ENCODE peak calls at places on chromosome 4, in six cellular contexts. F is psoas muscle; U is AG04449; A is CD8-positive, alpha-beta T cell; N is neural progenitor cell; L is fibroblast of lung. B is an unnamed sample.

GRCh38 chr4:41512139-41512538 is 25.8 kb upstream of the LIMCH1 start:
- DNase-seq in U (no peak), F (no peak), A (no peak), N (no peak), L (no peak), B (no peak)

GRCh38 chr4:95985051-95985450 is 145.2 kb downstream of the PDHA2 start:
- DNase-seq in N (no peak), A (no peak), L (no peak), U (no peak), F (no peak), B (no peak)

GRCh38 chr4:74178798-74179197 is 20.9 kb downstream of the MTHFD2L start:
- DNase-seq in L (no peak), N (no peak), U (no peak), A (no peak), F (no peak), B (no peak)

GRCh38 chr4:178612725-178613124 is 1170.5 kb upstream of the AGA start:
- DNase-seq in N (no peak), F (no peak), A (no peak), U (no peak), L (no peak), B (no peak)

GRCh38 chr4:85515701-85516100 is 40.8 kb downstream of the ARHGAP24 start:
- DNase-seq in F (no peak), N (no peak), U (no peak), A (no peak), L (no peak), B (no peak)

GRCh38 chr4:99915449-99915848 is 21.2 kb upstream of the LAMTOR3 start:
- DNase-seq in U (no peak), A (no peak), L (no peak), N (no peak), F (no peak), B (no peak)

GRCh38 chr4:48575964-48576363 is 85.9 kb downstream of the ZAR1 start:
- DNase-seq in A (no peak), L (peak; percentile 70), F (no peak), N (no peak), U (no peak), B (no peak)

GRCh38 chr4:188714907-188715306 is 575.7 kb downstream of the TRIML1 start:
- DNase-seq in L (peak; percentile 20), F (no peak), N (no peak), U (peak; percentile 80), A (no peak), B (peak; percentile 48)

GRCh38 chr4:168724960-168725359 is 228.1 kb downstream of the PALLD start:
- DNase-seq in L (peak; percentile 85), F (no peak), N (peak; percentile 40), U (no peak), A (no peak), B (no peak)

GRCh38 chr4:139576219-139576618 is 20.2 kb upstream of the SETD7 start:
- DNase-seq in A (no peak), F (no peak), U (no peak), N (no peak), L (peak; percentile 84), B (no peak)

GRCh38 chr4:124753941-124754581 is 41.5 kb upstream of the ANKRD50 start:
- DNase-seq in N (no peak), F (no peak), A (no peak), U (no peak), L (no peak), B (no peak)

GRCh38 chr4:124748965-124749364 is 36.4 kb upstream of the ANKRD50 start:
- DNase-seq in N (no peak), A (no peak), F (no peak), U (no peak), L (no peak), B (no peak)

GRCh38 chr4:124757121-124757520 is 44.6 kb upstream of the ANKRD50 start:
- DNase-seq in U (peak; percentile 7), N (no peak), F (no peak), L (peak; percentile 19), A (no peak), B (no peak)

GRCh38 chr4:124754671-124755070 is 42.1 kb upstream of the ANKRD50 start:
- DNase-seq in U (peak; percentile 10), N (no peak), A (no peak), L (no peak), F (no peak), B (no peak)
- H3K4me3 ChIP-seq in U (no peak overlapping the region), N (no peak overlapping the region), A (no peak overlapping the region), L (no peak overlapping the region), F (no peak overlapping the region), B (no peak overlapping the region)

DNA sequence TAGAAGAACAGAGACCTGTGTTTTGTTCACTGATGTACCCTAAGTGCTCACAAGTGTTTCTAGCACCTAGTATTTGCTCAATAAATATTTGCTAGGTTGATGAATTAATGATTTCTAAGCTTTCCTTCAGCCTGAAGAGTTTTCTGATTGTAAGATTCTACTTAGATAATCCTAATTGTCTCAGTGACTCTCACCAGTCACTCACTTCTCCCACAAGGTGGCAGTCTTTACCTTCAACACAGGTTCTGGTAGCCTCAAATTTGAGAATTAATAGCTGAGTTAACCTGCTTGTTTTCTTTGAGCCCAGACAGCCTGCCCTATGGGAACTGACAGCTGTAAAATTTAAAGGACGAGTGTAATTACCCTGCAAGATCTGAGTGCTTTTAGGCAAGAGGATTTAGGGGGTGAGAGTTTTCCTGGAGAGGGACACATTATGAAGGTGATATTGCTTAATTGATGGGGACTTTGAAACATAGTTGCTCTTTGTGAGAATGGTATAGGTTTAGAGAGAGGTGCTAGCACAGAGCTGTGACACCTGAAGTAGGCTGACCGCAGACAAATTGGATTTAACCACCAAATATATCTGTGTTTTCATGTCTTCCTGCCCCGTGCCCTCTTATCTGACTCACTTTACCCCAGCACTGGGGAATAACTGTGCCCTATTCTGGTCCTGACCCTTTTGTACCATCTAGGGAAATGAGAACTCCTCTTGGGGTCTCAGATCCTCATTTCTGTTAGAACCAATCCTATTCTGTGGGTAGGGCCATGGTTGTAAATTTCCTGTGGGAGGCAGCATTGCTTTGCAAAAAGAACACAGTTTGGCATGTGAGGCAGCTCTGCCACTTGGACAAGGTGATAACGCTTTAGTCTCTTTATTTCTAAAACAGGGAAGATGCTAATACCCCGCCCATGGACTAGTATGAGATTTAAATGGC is 27.7 kb downstream of the CD38 start:
- DNase-seq in F (no peak), A (peak; percentile 43), L (peak; percentile 53), U (peak; percentile 4), N (peak; percentile 78), B (peak; percentile 25)
- TF ChIP-seq CTCF in F (peak; percentile 84), A (peak; percentile 82), L (peak; percentile 81), U (peak; percentile 64), N (peak; percentile 89), B (peak; percentile 91)

GRCh38 chr4:153127773-153128494 is 76.3 kb upstream of the TRIM2 start:
- DNase-seq in A (peak; percentile 87), U (no peak), L (peak; percentile 69), N (peak; percentile 95), F (peak; percentile 69), B (peak; percentile 41)
- H3K4me3 ChIP-seq in A (no peak overlapping the region), U (no peak overlapping the region), L (peak overlapping the region; percentile 35), N (peak overlapping the region; percentile 27), F (no peak overlapping the region), B (no peak overlapping the region)

GRCh38 chr4:36316544-36317082 is 35.2 kb downstream of the DTHD1 start:
- DNase-seq in U (no peak), L (peak; percentile 71), F (no peak), N (no peak), A (no peak), B (no peak)
- TF ChIP-seq CTCF in U (no peak), L (no peak), F (no peak), N (no peak), A (no peak), B (no peak)

GRCh38 chr4:37909690-37910486 is 19.0 kb downstream of the TBC1D1 start:
- DNase-seq in A (no peak), F (no peak), L (no peak), U (no peak), N (no peak), B (no peak)

GRCh38 chr4:37903901-37904300 is 13.0 kb downstream of the TBC1D1 start:
- DNase-seq in A (no peak), L (no peak), U (no peak), F (no peak), N (no peak), B (no peak)

GRCh38 chr4:37905526-37906169 is 14.8 kb downstream of the TBC1D1 start:
- DNase-seq in U (no peak), N (no peak), F (no peak), L (no peak), A (no peak), B (no peak)

GRCh38 chr4:37904824-37905223 is 13.9 kb downstream of the TBC1D1 start:
- DNase-seq in L (no peak), N (no peak), F (no peak), A (no peak), U (no peak), B (no peak)

GRCh38 chr4:37908488-37909343 is 17.8 kb downstream of the TBC1D1 start:
- DNase-seq in U (peak; percentile 16), N (no peak), L (peak; percentile 85), A (no peak), F (no peak), B (no peak)
- H3K4me3 ChIP-seq in U (no peak overlapping the region), N (no peak overlapping the region), L (no peak overlapping the region), A (no peak overlapping the region), F (peak overlapping the region; percentile 19), B (no peak overlapping the region)

GRCh38 chr4:121277194-121278105 is 103.4 kb downstream of the QRFPR start:
- DNase-seq in A (no peak), N (peak; percentile 43), F (no peak), U (no peak), L (no peak), B (no peak)
- TF ChIP-seq CTCF in A (no peak), N (peak; percentile 56), F (no peak), U (peak; percentile 15), L (peak; percentile 2), B (peak; percentile 73)

DNA sequence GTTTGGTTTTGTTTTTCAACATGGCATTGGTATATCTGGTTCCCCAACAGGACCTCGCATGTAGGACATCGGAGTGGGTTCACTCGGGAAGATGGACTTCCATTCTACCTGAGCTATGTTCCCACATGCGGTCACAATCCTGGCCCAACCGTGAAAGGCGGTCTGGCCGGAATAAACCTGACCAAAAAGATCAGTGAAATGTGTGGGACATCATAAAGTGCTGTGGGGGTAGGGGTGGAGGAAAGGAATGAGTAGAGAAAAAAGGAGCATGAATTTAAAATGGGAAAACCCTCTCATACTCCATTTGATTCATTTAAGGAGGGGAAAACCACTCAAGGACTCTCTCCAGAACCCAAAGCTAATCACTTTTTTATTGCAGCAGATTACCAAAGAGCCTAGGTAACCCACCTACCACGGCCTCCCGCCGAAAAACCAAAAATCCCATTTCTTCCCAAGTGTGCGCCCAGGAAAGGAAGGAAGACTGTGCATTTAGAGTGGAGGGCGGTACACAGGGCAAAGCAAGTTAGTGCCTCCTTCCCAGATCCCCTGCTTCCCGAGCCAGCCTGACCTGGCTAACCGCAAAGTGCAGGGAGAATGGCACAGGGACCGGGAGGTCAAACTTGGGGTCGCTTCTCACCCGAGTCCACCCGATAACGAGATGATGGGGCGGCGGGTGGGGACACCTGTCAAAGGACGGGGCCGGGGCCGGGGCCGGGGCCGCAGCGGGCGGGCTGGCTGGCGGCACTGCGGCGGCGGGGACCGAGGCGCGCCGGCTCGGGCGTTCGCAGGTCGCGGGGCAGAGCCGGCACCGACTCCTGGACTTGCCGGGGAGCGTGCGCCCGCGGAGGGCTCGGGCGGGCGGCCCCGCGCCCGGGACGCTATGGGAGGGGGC is 689 bp downstream of the TMEM150C start:
- DNase-seq in N (no peak), F (peak; percentile 10), L (no peak), A (no peak), U (no peak), B (no peak)
- H3K4me3 ChIP-seq in N (peak overlapping the region; percentile 59), F (peak overlapping the region; percentile 80), L (peak overlapping the region; percentile 27), A (no peak overlapping the region), U (peak overlapping the region; percentile 53), B (peak overlapping the region; percentile 58)

B was measured in epithelial cell of proximal tubule.